ENCODE peak calls at places on chromosomes 3 and 15, in ten cellular contexts. F is stimulated activated CD4-positive, alpha-beta T cell treated with anti-CD3 and anti-CD28 coated beads, TNF-alpha, amount 100 ng/mL, for 24 hours; U is NAMALWA; T is naive thymus-derived CD4-positive, alpha-beta T cell; Q is GM03348; Y is A549; O is CD14-positive monocyte; B is cardiac fibroblast; E is NCI-H1436 treated with DMSO at 0.1 percent for 48 hours; W is left lobe of liver. S is an unnamed sample.

GRCh38 chr3:190338717-190339116 is 16.5 kb upstream of the CLDN1 start:
- DNase-seq in F (no peak), U (no peak), T (no peak), Q (no peak), Y (peak), O (no peak), B (peak), E (no peak), W (no peak), S (no peak)

GRCh38 chr3:62712776-62713175 is 162.4 kb downstream of the CADPS start:
- DNase-seq in F (no peak), U (no peak), T (no peak), Q (no peak), Y (no peak), O (no peak), B (no peak), E (no peak), W (no peak), S (no peak)

GRCh38 chr3:176590722-176591121 is 606.6 kb downstream of the TBL1XR1 start:
- DNase-seq in F (no peak), U (no peak), T (no peak), Q (no peak), Y (no peak), O (no peak), B (no peak), E (no peak), W (no peak), S (no peak)

GRCh38 chr3:123781138-123781537 is 103.0 kb downstream of the MYLK start:
- DNase-seq in F (no peak), U (no peak), T (no peak), Q (no peak), Y (no peak), O (no peak), B (no peak), E (no peak), W (no peak), S (no peak)

GRCh38 chr15:82768414-82769081 is 37.3 kb downstream of the FSD2 start:
- DNase-seq in F (no peak), U (no peak), T (no peak), Q (no peak), Y (peak), O (no peak), B (no peak), E (no peak), W (no peak), S (no peak)

GRCh38 chr3:155780291-155780690 is 25.8 kb downstream of the C3orf33 start:
- DNase-seq in F (no peak), U (no peak), T (no peak), Q (no peak), Y (no peak), O (no peak), B (no peak), E (no peak), W (no peak), S (no peak)

GRCh38 chr15:58038426-58039106 is 26.9 kb downstream of the ALDH1A2 start:
- DNase-seq in F (no peak), U (no peak), T (no peak), Q (no peak), Y (no peak), O (no peak), B (peak), E (no peak), W (peak), S (no peak)

GRCh38 chr3:171770689-171771620 is 39.3 kb downstream of the PLD1 start:
- DNase-seq in F (no peak), U (peak), T (no peak), Q (peak), Y (peak), O (no peak), B (peak), E (peak), W (peak), S (no peak)

GRCh38 chr15:82129769-82130168 is 84.0 kb upstream of the MEX3B start:
- DNase-seq in F (no peak), U (no peak), T (no peak), Q (peak), Y (peak), O (no peak), B (peak), E (no peak), W (no peak), S (no peak)

GRCh38 chr3:33544126-33544525 is 103.9 kb upstream of the UBP1 start:
- DNase-seq in F (no peak), U (no peak), T (no peak), Q (peak), Y (no peak), O (no peak), B (peak), E (no peak), W (no peak), S (no peak)

GRCh38 chr15:77654975-77655374 is 22.3 kb upstream of the LINGO1 start:
- DNase-seq in F (no peak), U (peak), T (no peak), Q (no peak), Y (peak), O (no peak), B (peak), E (no peak), W (no peak), S (no peak)

GRCh38 chr3:15637131-15637951 is 35.8 kb downstream of the BTD start:
- DNase-seq in F (no peak), U (no peak), T (no peak), Q (no peak), Y (no peak), O (no peak), B (no peak), E (no peak), W (no peak), S (no peak)